ENCODE peak calls at places on chromosome 7, in seven cellular contexts. One of them, this sample, is unnamed.

GRCh38 chr7:28536259-28536658 is 123.9 kb downstream of the CREB5 start:
- DNase-seq in NCI-H460: peak
- DNase-seq in iPS-NIHi11: peak
- DNase-seq in neural crest cell: peak
- DNase-seq in stimulated activated CD8-positive, alpha-beta memory T cell treated with anti-CD3 and anti-CD28 coated beads, Interleukin-15, amount 100 ng/mL, for 24 hours: no peak
- DNase-seq in naive thymus-derived CD8-positive, alpha-beta T cell: no peak
- DNase-seq in ELR: peak
- DNase-seq in this sample: peak

GRCh38 chr7:116213361-116214155 is 3.2 kb downstream of the TES start:
- DNase-seq in naive thymus-derived CD8-positive, alpha-beta T cell: no peak
- DNase-seq in ELR: no peak
- DNase-seq in NCI-H460: no peak
- DNase-seq in iPS-NIHi11: no peak
- DNase-seq in stimulated activated CD8-positive, alpha-beta memory T cell treated with anti-CD3 and anti-CD28 coated beads, Interleukin-15, amount 100 ng/mL, for 24 hours: no peak
- DNase-seq in neural crest cell: no peak
- DNase-seq in this sample: no peak

GRCh38 chr7:156895024-156895780 is 2.2 kb upstream of the LMBR1 start:
- DNase-seq in NCI-H460: no peak
- DNase-seq in ELR: no peak
- DNase-seq in iPS-NIHi11: no peak
- DNase-seq in neural crest cell: no peak
- DNase-seq in stimulated activated CD8-positive, alpha-beta memory T cell treated with anti-CD3 and anti-CD28 coated beads, Interleukin-15, amount 100 ng/mL, for 24 hours: no peak
- DNase-seq in naive thymus-derived CD8-positive, alpha-beta T cell: no peak
- DNase-seq in this sample: no peak

GRCh38 chr7:7516156-7516555 is 19.5 kb downstream of the COL28A1 start:
- DNase-seq in ELR: no peak
- DNase-seq in stimulated activated CD8-positive, alpha-beta memory T cell treated with anti-CD3 and anti-CD28 coated beads, Interleukin-15, amount 100 ng/mL, for 24 hours: no peak
- DNase-seq in iPS-NIHi11: no peak
- DNase-seq in naive thymus-derived CD8-positive, alpha-beta T cell: no peak
- DNase-seq in neural crest cell: no peak
- DNase-seq in NCI-H460: no peak
- DNase-seq in this sample: no peak

GRCh38 chr7:80905334-80905733 is 13.5 kb downstream of the SEMA3C start:
- DNase-seq in ELR: no peak
- DNase-seq in NCI-H460: no peak
- DNase-seq in naive thymus-derived CD8-positive, alpha-beta T cell: no peak
- DNase-seq in neural crest cell: no peak
- DNase-seq in iPS-NIHi11: no peak
- DNase-seq in stimulated activated CD8-positive, alpha-beta memory T cell treated with anti-CD3 and anti-CD28 coated beads, Interleukin-15, amount 100 ng/mL, for 24 hours: no peak
- DNase-seq in this sample: no peak

GRCh38 chr7:22564511-22565045 is 64.6 kb upstream of the STEAP1B start:
- DNase-seq in ELR: peak
- DNase-seq in neural crest cell: no peak
- DNase-seq in stimulated activated CD8-positive, alpha-beta memory T cell treated with anti-CD3 and anti-CD28 coated beads, Interleukin-15, amount 100 ng/mL, for 24 hours: no peak
- DNase-seq in iPS-NIHi11: no peak
- DNase-seq in naive thymus-derived CD8-positive, alpha-beta T cell: no peak
- DNase-seq in NCI-H460: no peak
- DNase-seq in this sample: no peak

GRCh38 chr7:33130184-33130583 is 820 bp downstream of the BBS9 start:
- DNase-seq in ELR: peak
- DNase-seq in naive thymus-derived CD8-positive, alpha-beta T cell: no peak
- DNase-seq in iPS-NIHi11: no peak
- DNase-seq in NCI-H460: no peak
- DNase-seq in neural crest cell: no peak
- DNase-seq in stimulated activated CD8-positive, alpha-beta memory T cell treated with anti-CD3 and anti-CD28 coated beads, Interleukin-15, amount 100 ng/mL, for 24 hours: no peak
- DNase-seq in this sample: no peak

GRCh38 chr7:31917256-31917655 is 153.0 kb downstream of the PDE1C start:
- DNase-seq in ELR: no peak
- DNase-seq in iPS-NIHi11: no peak
- DNase-seq in NCI-H460: no peak
- DNase-seq in neural crest cell: no peak
- DNase-seq in naive thymus-derived CD8-positive, alpha-beta T cell: no peak
- DNase-seq in stimulated activated CD8-positive, alpha-beta memory T cell treated with anti-CD3 and anti-CD28 coated beads, Interleukin-15, amount 100 ng/mL, for 24 hours: no peak
- DNase-seq in this sample: no peak

GRCh38 chr7:26397786-26398435 is 106.2 kb downstream of the SNX10 start:
- DNase-seq in iPS-NIHi11: peak
- DNase-seq in stimulated activated CD8-positive, alpha-beta memory T cell treated with anti-CD3 and anti-CD28 coated beads, Interleukin-15, amount 100 ng/mL, for 24 hours: no peak
- DNase-seq in ELR: peak
- DNase-seq in neural crest cell: peak
- DNase-seq in NCI-H460: no peak
- DNase-seq in naive thymus-derived CD8-positive, alpha-beta T cell: no peak
- DNase-seq in this sample: no peak

This sample was measured in GM06990.